ENCODE peak calls at places on chromosome 4, in nine cellular contexts. One of them, this sample, is unnamed.

GRCh38 chr4:7857238-7857701 is 82.4 kb downstream of the AFAP1 start:
- DNase-seq in naive thymus-derived CD4-positive, alpha-beta T cell: no peak
- DNase-seq in endothelial cell of umbilical vein: peak; percentile 61
- DNase-seq in stomach: no peak
- DNase-seq in astrocyte: peak; percentile 96
- DNase-seq in left lung: no peak
- DNase-seq in lower lobe of right lung: no peak
- DNase-seq in heart right ventricle: peak; percentile 49
- DNase-seq in psoas muscle: no peak
- DNase-seq in this sample: no peak

GRCh38 chr4:74665346-74665745 is 129.0 kb downstream of the BTC start:
- DNase-seq in lower lobe of right lung: no peak
- DNase-seq in stomach: no peak
- DNase-seq in left lung: no peak
- DNase-seq in heart right ventricle: no peak
- DNase-seq in naive thymus-derived CD4-positive, alpha-beta T cell: no peak
- DNase-seq in astrocyte: no peak
- DNase-seq in psoas muscle: no peak
- DNase-seq in endothelial cell of umbilical vein: no peak
- DNase-seq in this sample: no peak

GRCh38 chr4:40587351-40587750 is 42.3 kb downstream of the RBM47 start:
- DNase-seq in heart right ventricle: no peak
- DNase-seq in naive thymus-derived CD4-positive, alpha-beta T cell: no peak
- DNase-seq in astrocyte: no peak
- DNase-seq in stomach: no peak
- DNase-seq in left lung: no peak
- DNase-seq in endothelial cell of umbilical vein: no peak
- DNase-seq in lower lobe of right lung: no peak
- DNase-seq in psoas muscle: no peak
- DNase-seq in this sample: no peak

GRCh38 chr4:1318488-1319213 is 28.4 kb upstream of the UVSSA start:
- DNase-seq in naive thymus-derived CD4-positive, alpha-beta T cell: no peak
- DNase-seq in stomach: no peak
- DNase-seq in heart right ventricle: no peak
- DNase-seq in astrocyte: no peak
- DNase-seq in psoas muscle: peak; percentile 27
- DNase-seq in lower lobe of right lung: peak; percentile 22
- DNase-seq in left lung: peak; percentile 48
- DNase-seq in endothelial cell of umbilical vein: no peak
- DNase-seq in this sample: no peak

GRCh38 chr4:111066887-111067286 is 444.0 kb upstream of the PITX2 start:
- DNase-seq in endothelial cell of umbilical vein: no peak
- DNase-seq in naive thymus-derived CD4-positive, alpha-beta T cell: no peak
- DNase-seq in left lung: no peak
- DNase-seq in heart right ventricle: no peak
- DNase-seq in lower lobe of right lung: no peak
- DNase-seq in astrocyte: peak; percentile 49
- DNase-seq in stomach: no peak
- DNase-seq in psoas muscle: no peak
- DNase-seq in this sample: no peak

GRCh38 chr4:91684955-91685354 is 618.8 kb upstream of the GRID2 start:
- DNase-seq in lower lobe of right lung: no peak
- DNase-seq in endothelial cell of umbilical vein: no peak
- DNase-seq in stomach: no peak
- DNase-seq in heart right ventricle: no peak
- DNase-seq in naive thymus-derived CD4-positive, alpha-beta T cell: no peak
- DNase-seq in astrocyte: no peak
- DNase-seq in psoas muscle: no peak
- DNase-seq in left lung: no peak
- DNase-seq in this sample: no peak

GRCh38 chr4:100421356-100421978 is 96.4 kb downstream of the EMCN start:
- DNase-seq in psoas muscle: no peak
- DNase-seq in left lung: no peak
- DNase-seq in stomach: no peak
- DNase-seq in lower lobe of right lung: no peak
- DNase-seq in naive thymus-derived CD4-positive, alpha-beta T cell: no peak
- DNase-seq in heart right ventricle: no peak
- DNase-seq in astrocyte: peak; percentile 21
- DNase-seq in endothelial cell of umbilical vein: peak; percentile 73
- DNase-seq in this sample: peak; percentile 9

GRCh38 chr4:127622621-127622922 is 10.2 kb upstream of the INTU start:
- DNase-seq in psoas muscle: no peak
- DNase-seq in heart right ventricle: no peak
- DNase-seq in stomach: no peak
- DNase-seq in endothelial cell of umbilical vein: no peak
- DNase-seq in lower lobe of right lung: no peak
- DNase-seq in astrocyte: no peak
- DNase-seq in naive thymus-derived CD4-positive, alpha-beta T cell: no peak
- DNase-seq in left lung: no peak
- DNase-seq in this sample: no peak

GRCh38 chr4:104429150-104429741 is 65.4 kb downstream of the CXXC4 start:
- DNase-seq in naive thymus-derived CD4-positive, alpha-beta T cell: no peak
- DNase-seq in psoas muscle: no peak
- DNase-seq in stomach: no peak
- DNase-seq in endothelial cell of umbilical vein: no peak
- DNase-seq in left lung: no peak
- DNase-seq in astrocyte: no peak
- DNase-seq in heart right ventricle: no peak
- DNase-seq in lower lobe of right lung: no peak
- DNase-seq in this sample: no peak

GRCh38 chr4:183812567-183812966 is 92.5 kb upstream of the STOX2 start:
- DNase-seq in heart right ventricle: no peak
- DNase-seq in endothelial cell of umbilical vein: no peak
- DNase-seq in naive thymus-derived CD4-positive, alpha-beta T cell: no peak
- DNase-seq in astrocyte: no peak
- DNase-seq in left lung: no peak
- DNase-seq in psoas muscle: no peak
- DNase-seq in lower lobe of right lung: no peak
- DNase-seq in stomach: no peak
- DNase-seq in this sample: no peak

GRCh38 chr4:98544141-98544817 is 114.1 kb downstream of the TSPAN5 start:
- DNase-seq in left lung: no peak
- DNase-seq in astrocyte: no peak
- DNase-seq in endothelial cell of umbilical vein: no peak
- DNase-seq in heart right ventricle: no peak
- DNase-seq in stomach: no peak
- DNase-seq in naive thymus-derived CD4-positive, alpha-beta T cell: no peak
- DNase-seq in psoas muscle: no peak
- DNase-seq in lower lobe of right lung: no peak
- DNase-seq in this sample: no peak

GRCh38 chr4:40333921-40334352 is 1.2 kb upstream of the CHRNA9 start:
- DNase-seq in psoas muscle: no peak
- DNase-seq in naive thymus-derived CD4-positive, alpha-beta T cell: no peak
- DNase-seq in astrocyte: peak; percentile 86
- DNase-seq in stomach: no peak
- DNase-seq in left lung: no peak
- DNase-seq in endothelial cell of umbilical vein: no peak
- DNase-seq in lower lobe of right lung: no peak
- DNase-seq in heart right ventricle: no peak
- DNase-seq in this sample: no peak

GRCh38 chr4:177051473-177052060 is 258.1 kb upstream of the NEIL3 start:
- DNase-seq in lower lobe of right lung: no peak
- DNase-seq in naive thymus-derived CD4-positive, alpha-beta T cell: no peak
- DNase-seq in heart right ventricle: no peak
- DNase-seq in endothelial cell of umbilical vein: peak; percentile 40
- DNase-seq in astrocyte: no peak
- DNase-seq in psoas muscle: no peak
- DNase-seq in left lung: no peak
- DNase-seq in stomach: no peak
- DNase-seq in this sample: peak; percentile 54

GRCh38 chr4:106358899-106359298 is 9.7 kb downstream of the GIMD1 start:
- DNase-seq in stomach: no peak
- DNase-seq in psoas muscle: no peak
- DNase-seq in endothelial cell of umbilical vein: no peak
- DNase-seq in heart right ventricle: no peak
- DNase-seq in astrocyte: peak; percentile 90
- DNase-seq in naive thymus-derived CD4-positive, alpha-beta T cell: no peak
- DNase-seq in left lung: no peak
- DNase-seq in lower lobe of right lung: no peak
- DNase-seq in this sample: no peak

DNA sequence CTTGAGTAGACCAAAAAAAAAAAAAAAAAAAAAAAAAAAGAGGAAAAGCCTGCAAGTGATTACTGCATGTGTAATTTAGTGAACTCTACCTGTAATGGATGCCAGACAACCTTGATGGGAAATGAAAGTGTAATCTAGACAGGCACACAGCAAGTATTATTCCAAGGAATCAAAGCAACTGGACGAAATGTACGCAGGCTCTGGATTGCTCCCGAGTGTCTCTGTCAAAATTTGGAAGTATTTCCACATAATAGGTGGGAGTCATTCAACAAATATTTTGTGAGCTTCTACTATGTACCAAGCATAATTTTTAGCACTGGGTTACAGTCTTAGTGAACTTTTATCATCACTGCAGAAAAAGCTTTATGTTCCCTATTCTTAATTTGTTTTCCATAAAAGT is 64.2 kb downstream of the LIMCH1 start:
- DNase-seq in stomach: no peak
- DNase-seq in naive thymus-derived CD4-positive, alpha-beta T cell: no peak
- DNase-seq in astrocyte: no peak
- DNase-seq in left lung: no peak
- DNase-seq in lower lobe of right lung: no peak
- DNase-seq in psoas muscle: no peak
- DNase-seq in endothelial cell of umbilical vein: no peak
- DNase-seq in heart right ventricle: no peak
- DNase-seq in this sample: no peak
- H3K4me1 ChIP-seq in stomach: no peaks in the 10 kb centered on the region
- H3K4me1 ChIP-seq in naive thymus-derived CD4-positive, alpha-beta T cell: no peaks in the 10 kb centered on the region
- H3K4me1 ChIP-seq in astrocyte: peaks cover 9% of the 10 kb centered on the region
- H3K4me1 ChIP-seq in left lung: peaks cover 4% of the 10 kb centered on the region
- H3K4me1 ChIP-seq in lower lobe of right lung: peaks cover 22% of the 10 kb centered on the region
- H3K4me1 ChIP-seq in psoas muscle: peaks cover 16% of the 10 kb centered on the region
- H3K4me1 ChIP-seq in endothelial cell of umbilical vein: peaks cover 16% of the 10 kb centered on the region
- H3K4me1 ChIP-seq in heart right ventricle: peaks cover 55% of the 10 kb centered on the region
- H3K4me1 ChIP-seq in this sample: no peaks in the 10 kb centered on the region

GRCh38 chr4:103008875-103009729 is 10.4 kb downstream of the SLC9B1 start:
- DNase-seq in psoas muscle: no peak
- DNase-seq in stomach: no peak
- DNase-seq in lower lobe of right lung: no peak
- DNase-seq in astrocyte: peak; percentile 46
- DNase-seq in heart right ventricle: peak; percentile 23
- DNase-seq in endothelial cell of umbilical vein: peak; percentile 76
- DNase-seq in naive thymus-derived CD4-positive, alpha-beta T cell: peak; percentile 39
- DNase-seq in left lung: no peak
- DNase-seq in this sample: peak; percentile 45

GRCh38 chr4:103010827-103011226 is 8.7 kb downstream of the SLC9B1 start:
- DNase-seq in psoas muscle: no peak
- DNase-seq in naive thymus-derived CD4-positive, alpha-beta T cell: no peak
- DNase-seq in endothelial cell of umbilical vein: no peak
- DNase-seq in left lung: no peak
- DNase-seq in stomach: no peak
- DNase-seq in astrocyte: no peak
- DNase-seq in heart right ventricle: no peak
- DNase-seq in lower lobe of right lung: no peak
- DNase-seq in this sample: no peak

GRCh38 chr4:103012594-103012993 is 6.9 kb downstream of the SLC9B1 start:
- DNase-seq in heart right ventricle: no peak
- DNase-seq in psoas muscle: no peak
- DNase-seq in naive thymus-derived CD4-positive, alpha-beta T cell: no peak
- DNase-seq in lower lobe of right lung: no peak
- DNase-seq in left lung: no peak
- DNase-seq in astrocyte: peak; percentile 9
- DNase-seq in stomach: no peak
- DNase-seq in endothelial cell of umbilical vein: no peak
- DNase-seq in this sample: no peak

GRCh38 chr4:103012085-103012484 is 7.4 kb downstream of the SLC9B1 start:
- DNase-seq in endothelial cell of umbilical vein: no peak
- DNase-seq in lower lobe of right lung: no peak
- DNase-seq in stomach: no peak
- DNase-seq in left lung: no peak
- DNase-seq in astrocyte: peak; percentile 60
- DNase-seq in heart right ventricle: no peak
- DNase-seq in naive thymus-derived CD4-positive, alpha-beta T cell: no peak
- DNase-seq in psoas muscle: no peak
- DNase-seq in this sample: no peak

DNA sequence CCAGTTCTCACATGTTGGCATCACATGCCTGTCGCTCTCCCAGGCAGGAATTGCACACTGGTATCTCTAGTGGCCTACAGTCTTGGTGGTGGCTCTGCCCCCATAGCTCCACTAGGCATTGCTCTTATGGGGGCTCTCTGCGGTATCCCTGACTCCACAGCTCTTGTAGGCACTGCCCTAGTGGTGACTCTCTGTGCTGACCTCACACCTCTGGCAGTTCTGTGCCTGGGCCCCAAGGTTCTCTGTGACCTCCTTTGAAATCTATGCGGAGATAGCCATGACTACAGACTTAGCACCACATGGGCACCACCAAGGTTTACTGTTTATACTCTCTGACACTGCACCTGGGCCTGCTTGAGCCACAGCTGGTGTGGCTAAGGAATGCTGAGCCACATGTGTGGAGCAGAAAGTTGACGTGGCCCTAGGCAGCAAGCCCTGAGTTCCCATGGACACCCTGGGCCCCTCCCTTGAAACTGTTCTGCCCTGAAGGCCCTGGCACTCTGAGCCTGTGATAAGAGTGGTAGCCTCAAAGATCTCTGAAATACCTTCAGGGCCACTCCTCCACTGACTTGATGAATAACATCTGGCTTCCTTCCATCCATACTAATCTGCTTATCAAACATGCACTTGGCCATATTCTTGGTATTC is 8.0 kb downstream of the SLC9B1 start:
- DNase-seq in lower lobe of right lung: peak; percentile 55
- DNase-seq in heart right ventricle: no peak
- DNase-seq in endothelial cell of umbilical vein: no peak
- DNase-seq in astrocyte: peak; percentile 54
- DNase-seq in left lung: no peak
- DNase-seq in naive thymus-derived CD4-positive, alpha-beta T cell: no peak
- DNase-seq in psoas muscle: no peak
- DNase-seq in stomach: peak; percentile 75
- DNase-seq in this sample: no peak
- H3K27ac ChIP-seq in lower lobe of right lung: peak overlapping the region; percentile 57
- H3K27ac ChIP-seq in heart right ventricle: no peak overlapping the region
- H3K27ac ChIP-seq in endothelial cell of umbilical vein: no peak overlapping the region
- H3K27ac ChIP-seq in astrocyte: no peak overlapping the region
- H3K27ac ChIP-seq in left lung: peak overlapping the region; percentile 2
- H3K27ac ChIP-seq in naive thymus-derived CD4-positive, alpha-beta T cell: no peak overlapping the region
- H3K27ac ChIP-seq in psoas muscle: peak overlapping the region; percentile 13
- H3K27ac ChIP-seq in stomach: peak overlapping the region; percentile 44
- H3K27ac ChIP-seq in this sample: no peak overlapping the region

DNA sequence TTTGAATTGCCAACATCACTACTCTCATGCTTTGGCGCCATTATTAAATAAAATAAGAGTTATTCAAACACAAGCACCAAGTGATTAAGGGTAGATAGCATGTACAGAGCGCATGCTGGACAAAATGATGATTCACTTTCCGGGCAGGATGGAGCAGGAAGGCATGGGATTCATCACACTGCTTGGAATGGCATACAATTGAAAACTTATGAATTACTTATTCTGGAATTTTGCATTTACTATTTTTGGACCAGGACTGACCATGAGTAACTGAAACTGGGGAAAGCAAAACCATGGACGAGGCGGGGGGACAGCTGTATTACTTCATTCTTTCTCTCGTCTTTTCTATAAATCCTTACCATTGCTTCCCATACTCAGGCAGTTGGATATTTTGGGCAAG is 28.5 kb upstream of the FGF5 start:
- DNase-seq in naive thymus-derived CD4-positive, alpha-beta T cell: no peak
- DNase-seq in endothelial cell of umbilical vein: peak; percentile 77
- DNase-seq in lower lobe of right lung: no peak
- DNase-seq in left lung: no peak
- DNase-seq in heart right ventricle: no peak
- DNase-seq in psoas muscle: no peak
- DNase-seq in stomach: no peak
- DNase-seq in astrocyte: peak; percentile 97
- DNase-seq in this sample: no peak
- H3K27me3 ChIP-seq in naive thymus-derived CD4-positive, alpha-beta T cell: no peaks in the 10 kb centered on the region
- H3K27me3 ChIP-seq in endothelial cell of umbilical vein: no peaks in the 10 kb centered on the region
- H3K27me3 ChIP-seq in lower lobe of right lung: peaks cover 8% of the 10 kb centered on the region
- H3K27me3 ChIP-seq in left lung: peaks cover 5% of the 10 kb centered on the region
- H3K27me3 ChIP-seq in heart right ventricle: peaks cover 12% of the 10 kb centered on the region
- H3K27me3 ChIP-seq in psoas muscle: no peaks in the 10 kb centered on the region
- H3K27me3 ChIP-seq in stomach: no peaks in the 10 kb centered on the region
- H3K27me3 ChIP-seq in astrocyte: no peaks in the 10 kb centered on the region
- H3K27me3 ChIP-seq in this sample: no peaks in the 10 kb centered on the region

GRCh38 chr4:168882650-168883233 is 127.3 kb downstream of the CBR4 start:
- DNase-seq in naive thymus-derived CD4-positive, alpha-beta T cell: no peak
- DNase-seq in psoas muscle: peak; percentile 61
- DNase-seq in heart right ventricle: no peak
- DNase-seq in stomach: no peak
- DNase-seq in endothelial cell of umbilical vein: no peak
- DNase-seq in lower lobe of right lung: no peak
- DNase-seq in left lung: no peak
- DNase-seq in astrocyte: no peak
- DNase-seq in this sample: no peak
- H3K4me1 ChIP-seq in naive thymus-derived CD4-positive, alpha-beta T cell: no peaks in the 10 kb centered on the region
- H3K4me1 ChIP-seq in psoas muscle: peaks cover 73% of the 10 kb centered on the region
- H3K4me1 ChIP-seq in heart right ventricle: peaks cover 67% of the 10 kb centered on the region
- H3K4me1 ChIP-seq in stomach: peaks cover 22% of the 10 kb centered on the region
- H3K4me1 ChIP-seq in endothelial cell of umbilical vein: no peaks in the 10 kb centered on the region
- H3K4me1 ChIP-seq in lower lobe of right lung: peaks cover 51% of the 10 kb centered on the region
- H3K4me1 ChIP-seq in left lung: peaks cover 58% of the 10 kb centered on the region
- H3K4me1 ChIP-seq in astrocyte: peaks cover 62% of the 10 kb centered on the region
- H3K4me1 ChIP-seq in this sample: no peaks in the 10 kb centered on the region

This sample was measured in iPS DF 6.9.